ENCODE peak calls at places on chromosomes 3 and 15, in five cellular contexts. V, W, Q, T and J are unnamed samples.

GRCh38 chr3:124351430-124352142 is 359.7 kb upstream of the ROPN1 start:
- DNase-seq in V (peak; percentile 78), W (no peak), T (peak; percentile 25), Q (no peak), J (peak; percentile 7)

GRCh38 chr15:25862087-25862468 is 1.0 kb downstream of the ATP10A start:
- DNase-seq in Q (no peak), W (peak; percentile 80), V (peak; percentile 33), T (no peak), J (no peak)

GRCh38 chr3:133745981-133746721 is at the start of gene TF:
- DNase-seq in W (no peak), T (no peak), Q (no peak), V (no peak), J (no peak)

GRCh38 chr3:73868688-73869315 is 244.1 kb upstream of the PDZRN3 start:
- DNase-seq in W (no peak), Q (no peak), T (peak; percentile 26), V (peak; percentile 38), J (no peak)

GRCh38 chr3:106811376-106811775 is 565.9 kb upstream of the CCDC54 start:
- DNase-seq in V (peak; percentile 88), Q (no peak), W (no peak), T (no peak), J (peak; percentile 49)

GRCh38 chr3:108103971-108104797 is 13.4 kb upstream of the CD47 start:
- DNase-seq in V (peak; percentile 52), Q (no peak), T (peak; percentile 68), W (peak; percentile 37), J (no peak)

GRCh38 chr3:115099115-115099884 is 47.8 kb downstream of the ZBTB20 start:
- DNase-seq in W (no peak), Q (no peak), V (peak; percentile 17), T (no peak), J (no peak)

GRCh38 chr3:19065027-19065426 is 83.3 kb upstream of the KCNH8 start:
- DNase-seq in W (no peak), T (no peak), Q (no peak), V (no peak), J (no peak)

GRCh38 chr15:89462198-89462912 is 34.0 kb downstream of the RHCG start:
- DNase-seq in Q (no peak), T (no peak), W (no peak), V (peak; percentile 23), J (no peak)

GRCh38 chr3:95189348-95189747 is 1126.5 kb downstream of the NSUN3 start:
- DNase-seq in T (no peak), Q (no peak), V (no peak), W (no peak), J (no peak)

GRCh38 chr15:58229297-58229768 is 91.2 kb downstream of the AQP9 start:
- DNase-seq in Q (no peak), T (no peak), V (peak; percentile 21), W (no peak), J (no peak)

GRCh38 chr3:15676259-15676658 is 74.7 kb downstream of the BTD start:
- DNase-seq in V (peak; percentile 28), W (no peak), T (no peak), Q (no peak), J (no peak)

GRCh38 chr3:94617312-94617711 is 554.5 kb downstream of the NSUN3 start:
- DNase-seq in W (no peak), V (no peak), T (no peak), Q (no peak), J (no peak)

GRCh38 chr3:21390856-21391255 is 360.2 kb downstream of the ZNF385D start:
- DNase-seq in Q (no peak), V (no peak), W (no peak), T (no peak), J (no peak)

GRCh38 chr3:127646501-127647046 is 17.6 kb downstream of the PODXL2 start:
- DNase-seq in W (no peak), Q (no peak), V (no peak), T (no peak), J (no peak)

GRCh38 chr3:42652611-42653302 is 740 bp upstream of the ZBTB47 start:
- DNase-seq in T (peak; percentile 77), Q (peak; percentile 50), W (no peak), V (peak; percentile 78), J (peak; percentile 39)

GRCh38 chr3:27606537-27606936 is 115.6 kb downstream of the EOMES start:
- DNase-seq in T (no peak), W (no peak), V (peak; percentile 75), Q (no peak), J (no peak)

GRCh38 chr3:123330441-123330991 is 118.4 kb downstream of the ADCY5 start:
- DNase-seq in V (no peak), Q (peak; percentile 79), T (peak; percentile 76), W (no peak), J (no peak)

GRCh38 chr3:197186887-197187588 is 111.4 kb downstream of the DLG1 start:
- DNase-seq in W (peak; percentile 74), V (peak; percentile 66), Q (no peak), T (no peak), J (peak; percentile 11)

GRCh38 chr15:74829500-74829899 is 3.1 kb downstream of the CPLX3 start:
- DNase-seq in Q (no peak), W (no peak), V (peak; percentile 22), T (no peak), J (no peak)

GRCh38 chr3:172104471-172105072 is 65.2 kb downstream of the FNDC3B start:
- DNase-seq in V (no peak), Q (no peak), W (peak; percentile 54), T (no peak), J (no peak)

GRCh38 chr3:152396867-152397266 is 128.1 kb downstream of the MBNL1 start:
- DNase-seq in Q (no peak), W (no peak), V (no peak), T (no peak), J (peak; percentile 29)

GRCh38 chr3:72738752-72739520 is 109.3 kb downstream of the SHQ1 start:
- DNase-seq in V (no peak), W (peak; percentile 91), T (peak; percentile 41), Q (no peak), J (no peak)

GRCh38 chr3:29759443-29760033 is 478.7 kb downstream of the RBMS3 start:
- DNase-seq in W (no peak), Q (no peak), V (peak; percentile 21), T (peak; percentile 26), J (no peak)

GRCh38 chr15:61831505-61831921 is 228.7 kb downstream of the VPS13C start:
- DNase-seq in W (no peak), T (no peak), V (no peak), Q (peak; percentile 11), J (no peak)

GRCh38 chr3:52317601-52318000 is 1.5 kb downstream of the DNAH1 start:
- DNase-seq in Q (peak; percentile 41), V (peak; percentile 11), T (peak; percentile 68), W (peak; percentile 94), J (no peak)

GRCh38 chr3:12470111-12470510 is 14.2 kb upstream of the TSEN2 start:
- DNase-seq in V (peak; percentile 54), Q (no peak), W (no peak), T (no peak), J (no peak)

GRCh38 chr3:149224736-149225594 is 3.3 kb upstream of the CP start:
- DNase-seq in Q (no peak), V (peak; percentile 92), W (peak; percentile 84), T (no peak), J (peak; percentile 78)

GRCh38 chr3:177287231-177287630 is 89.9 kb upstream of the TBL1XR1 start:
- DNase-seq in Q (no peak), W (no peak), T (no peak), V (no peak), J (no peak)

GRCh38 chr3:161423911-161424522 is 52.7 kb upstream of the SPTSSB start:
- DNase-seq in V (peak; percentile 42), W (no peak), Q (no peak), T (no peak), J (no peak)

GRCh38 chr3:161274691-161275298 is 53.7 kb downstream of the NMD3 start:
- DNase-seq in W (peak; percentile 86), Q (no peak), V (peak; percentile 63), T (no peak), J (peak; percentile 17)

GRCh38 chr3:4351164-4351855 is 48.1 kb downstream of the SETMAR start:
- DNase-seq in T (no peak), V (peak; percentile 36), Q (no peak), W (peak; percentile 71), J (no peak)

GRCh38 chr15:65833501-65834220 is 35.6 kb upstream of the RAB11A start:
- DNase-seq in T (peak; percentile 42), V (no peak), W (peak; percentile 64), Q (no peak), J (no peak)

GRCh38 chr3:152331018-152331541 is 62.4 kb downstream of the MBNL1 start:
- DNase-seq in V (peak; percentile 93), W (no peak), Q (no peak), T (no peak), J (peak; percentile 91)

GRCh38 chr3:73086071-73086494 is 24.6 kb downstream of the EBLN2 start:
- DNase-seq in Q (no peak), T (no peak), W (peak; percentile 84), V (peak; percentile 43), J (no peak)

GRCh38 chr15:43312378-43312777 is 18.0 kb downstream of the LCMT2 start:
- DNase-seq in Q (no peak), T (no peak), W (no peak), V (no peak), J (no peak)

GRCh38 chr3:13405614-13406013 is 14.5 kb downstream of the NUP210 start:
- DNase-seq in W (no peak), T (no peak), V (no peak), Q (no peak), J (no peak)

GRCh38 chr15:80904941-80905532 is 84.6 kb downstream of the MESD start:
- DNase-seq in W (no peak), V (peak; percentile 35), T (peak; percentile 41), Q (no peak), J (no peak)